ENCODE peak calls at places on chromosomes 6 and 20, in ten cellular contexts. V is NCI-H510A treated with DMSO at 0.1 percent for 48 hours; R is GF-D8; O is GM23248; A is coronary artery; K is HT-29; W is uterus; P is amniotic epithelial cell; L is stimulated activated CD8-positive, alpha-beta memory T cell treated with anti-CD3 and anti-CD28 coated beads, Interleukin-4, amount 100 ng/mL, for 1 hour; G is T-helper 2 cell. D is an unnamed sample.

GRCh38 chr6:11650297-11650696 is 112.7 kb downstream of the TMEM170B start:
- DNase-seq in K (no peak), V (no peak), W (peak), P (peak), L (no peak), G (no peak), O (peak), A (no peak), R (no peak), D (no peak)

GRCh38 chr6:104525677-104526322 is 333.9 kb downstream of the HACE1 start:
- DNase-seq in A (peak), G (peak), P (peak), W (peak), L (peak), O (peak), V (peak), K (peak), R (no peak), D (peak)

GRCh38 chr6:130853555-130854183 is 26.5 kb downstream of the SMLR1 start:
- DNase-seq in V (no peak), K (no peak), O (peak), P (peak), W (no peak), A (no peak), R (no peak), L (no peak), G (no peak), D (no peak)

GRCh38 chr6:83518946-83519489 is 6.7 kb downstream of the PRSS35 start:
- DNase-seq in R (no peak), O (peak), G (no peak), V (no peak), K (no peak), L (no peak), W (no peak), P (peak), A (no peak), D (no peak)

GRCh38 chr20:15643713-15644112 is 929.5 kb downstream of the KIF16B start:
- DNase-seq in W (no peak), K (peak), V (no peak), G (no peak), R (no peak), O (peak), A (no peak), L (no peak), P (no peak), D (no peak)

GRCh38 chr20:32343438-32343837 is 14.7 kb upstream of the ASXL1 start:
- DNase-seq in G (no peak), L (no peak), O (peak), R (no peak), A (no peak), W (no peak), K (peak), P (peak), V (no peak), D (no peak)

GRCh38 chr6:160042788-160043301 is 74.0 kb downstream of the IGF2R start:
- DNase-seq in O (peak), R (no peak), P (no peak), V (no peak), W (no peak), L (no peak), G (no peak), A (no peak), K (no peak), D (no peak)

GRCh38 chr6:111119550-111120329 is 32.4 kb downstream of the SLC16A10 start:
- DNase-seq in P (peak), R (no peak), L (no peak), O (no peak), W (no peak), A (no peak), V (no peak), K (no peak), G (no peak), D (no peak)

GRCh38 chr6:148967546-148967945 is 220.7 kb downstream of the UST start:
- DNase-seq in R (no peak), V (no peak), K (no peak), G (no peak), W (no peak), P (no peak), A (no peak), O (no peak), L (no peak), D (no peak)

GRCh38 chr20:34985439-34986310 is 30.0 kb downstream of the MYH7B start:
- DNase-seq in R (no peak), K (no peak), P (no peak), V (no peak), A (no peak), G (no peak), W (no peak), L (no peak), O (no peak), D (no peak)

GRCh38 chr6:97674802-97675201 is 391.8 kb upstream of the MMS22L start:
- DNase-seq in L (no peak), K (no peak), V (no peak), W (no peak), R (no peak), O (peak), P (peak), A (no peak), G (no peak), D (no peak)

GRCh38 chr20:44153636-44154043 is 33.3 kb downstream of the JPH2 start:
- DNase-seq in R (no peak), G (no peak), A (peak), W (peak), P (peak), L (no peak), K (no peak), V (no peak), O (peak), D (no peak)

GRCh38 chr6:89215391-89215790 is 1.8 kb downstream of the GABRR1 start:
- DNase-seq in W (no peak), O (no peak), G (no peak), R (no peak), L (no peak), V (no peak), P (peak), K (no peak), A (no peak), D (no peak)

GRCh38 chr6:130396722-130397121 is 30.9 kb downstream of the TMEM200A start:
- DNase-seq in O (peak), V (no peak), R (no peak), W (no peak), A (no peak), L (no peak), K (no peak), G (no peak), P (peak), D (no peak)

GRCh38 chr6:16064687-16065086 is 64.2 kb upstream of the MYLIP start:
- DNase-seq in V (peak), A (no peak), K (no peak), L (no peak), G (no peak), O (no peak), R (no peak), W (no peak), P (no peak), D (peak)

GRCh38 chr20:37649017-37649416 is 44.8 kb upstream of the CTNNBL1 start:
- DNase-seq in W (no peak), O (peak), V (no peak), A (no peak), K (no peak), R (no peak), P (no peak), G (no peak), L (no peak), D (no peak)

GRCh38 chr6:21022343-21023107 is 488.3 kb downstream of the CDKAL1 start:
- DNase-seq in K (peak), V (peak), G (no peak), W (no peak), P (peak), R (no peak), O (no peak), L (no peak), A (no peak), D (peak)

GRCh38 chr6:17505062-17505476 is 95.0 kb upstream of the FAM8A1 start:
- DNase-seq in G (no peak), L (no peak), K (peak), R (no peak), P (peak), O (peak), A (no peak), W (no peak), V (no peak), D (no peak)

GRCh38 chr6:33007831-33008395 is 1.5 kb downstream of the HLA-DOA start:
- DNase-seq in K (no peak), P (no peak), W (no peak), L (no peak), R (no peak), V (no peak), A (no peak), O (no peak), G (no peak), D (no peak)

GRCh38 chr6:32558426-32559057 is 28.5 kb upstream of the HLA-DRB5 start:
- DNase-seq in K (no peak), A (no peak), W (no peak), G (no peak), R (no peak), V (no peak), L (no peak), O (no peak), P (no peak), D (no peak)

GRCh38 chr6:93418113-93418447 is 1.3 kb downstream of the EPHA7 start:
- DNase-seq in G (no peak), P (no peak), R (no peak), K (no peak), O (no peak), W (no peak), L (no peak), A (no peak), V (no peak), D (peak)

GRCh38 chr6:147869869-147870268 is 361.4 kb downstream of the SAMD5 start:
- DNase-seq in G (no peak), V (no peak), O (no peak), K (no peak), L (no peak), R (no peak), A (no peak), W (no peak), P (no peak), D (no peak)

GRCh38 chr6:150252714-150253444 is 110.0 kb downstream of the PPP1R14C start:
- DNase-seq in A (no peak), W (no peak), O (peak), G (no peak), R (no peak), K (no peak), V (no peak), L (no peak), P (no peak), D (no peak)

GRCh38 chr6:155093430-155093829 is 98.3 kb downstream of the TIAM2 start:
- DNase-seq in L (no peak), A (no peak), K (no peak), V (no peak), O (no peak), P (peak), G (no peak), R (no peak), W (no peak), D (no peak)

GRCh38 chr20:3766832-3767433 is 620 bp downstream of the ADISSP start:
- DNase-seq in L (no peak), A (no peak), V (no peak), P (no peak), R (no peak), K (no peak), W (no peak), G (no peak), O (peak), D (no peak)

GRCh38 chr6:135438907-135439535 is 58.5 kb downstream of the AHI1 start:
- DNase-seq in K (peak), W (no peak), O (peak), R (peak), G (no peak), V (peak), L (no peak), A (no peak), P (peak), D (peak)

GRCh38 chr6:192313-192664 is 100.0 kb upstream of the DUSP22 start:
- DNase-seq in P (no peak), W (no peak), L (no peak), K (no peak), A (peak), R (no peak), O (no peak), G (no peak), V (no peak), D (no peak)

GRCh38 chr6:148455225-148455624 is 112.6 kb downstream of the SASH1 start:
- DNase-seq in O (peak), G (no peak), W (no peak), L (no peak), V (no peak), P (peak), R (no peak), A (no peak), K (no peak), D (no peak)

GRCh38 chr20:52191132-52191435 is 495 bp downstream of the ZFP64 start:
- DNase-seq in A (no peak), W (no peak), V (no peak), O (no peak), L (no peak), R (no peak), P (peak), G (no peak), K (no peak), D (peak)

GRCh38 chr6:37514840-37515239 is 15.1 kb upstream of the CCDC167 start:
- DNase-seq in O (no peak), A (no peak), V (no peak), P (no peak), R (no peak), G (no peak), W (no peak), K (no peak), L (no peak), D (no peak)

GRCh38 chr6:73565767-73566485 is 45.1 kb upstream of the EEF1A1 start:
- DNase-seq in L (no peak), K (no peak), A (no peak), P (no peak), V (no peak), O (peak), W (no peak), G (no peak), R (no peak), D (no peak)

GRCh38 chr20:25259788-25260254 is 11.9 kb downstream of the PYGB start:
- DNase-seq in P (no peak), O (no peak), A (no peak), K (no peak), V (no peak), R (no peak), G (no peak), L (no peak), W (no peak), D (no peak)

GRCh38 chr6:7463785-7464184 is 74.2 kb downstream of the RIOK1 start:
- DNase-seq in O (peak), V (no peak), L (no peak), P (peak), G (no peak), W (no peak), R (no peak), A (no peak), K (peak), D (no peak)